ENCODE peak calls at places on chromosome 14, in nine cellular contexts. One of them, this sample, is unnamed. For H3K36me3, the result is how much of the 10 kb centered on the place peaks cover.

GRCh38 chr14:36973806-36974442 is 198.5 kb downstream of the SLC25A21 start:
- DNase-seq in upper lobe of left lung: no peak
- DNase-seq in brain microvascular endothelial cell: peak
- DNase-seq in heart left ventricle: no peak
- DNase-seq in IMR-90: peak
- DNase-seq in neuronal stem cell: no peak
- DNase-seq in HepG2: no peak
- DNase-seq in right atrium auricular region: no peak
- DNase-seq in PC-3: peak
- DNase-seq in this sample: no peak

GRCh38 chr14:28780843-28781503 is 14.4 kb downstream of the FOXG1 start:
- DNase-seq in IMR-90: no peak
- DNase-seq in upper lobe of left lung: no peak
- DNase-seq in HepG2: no peak
- DNase-seq in brain microvascular endothelial cell: no peak
- DNase-seq in PC-3: peak
- DNase-seq in neuronal stem cell: no peak
- DNase-seq in right atrium auricular region: no peak
- DNase-seq in heart left ventricle: no peak
- DNase-seq in this sample: no peak

GRCh38 chr14:72605096-72605920 is 288.6 kb downstream of the DPF3 start:
- DNase-seq in HepG2: no peak
- DNase-seq in IMR-90: no peak
- DNase-seq in right atrium auricular region: peak
- DNase-seq in upper lobe of left lung: no peak
- DNase-seq in brain microvascular endothelial cell: no peak
- DNase-seq in heart left ventricle: no peak
- DNase-seq in neuronal stem cell: no peak
- DNase-seq in PC-3: no peak
- DNase-seq in this sample: no peak

GRCh38 chr14:76267322-76268012 is 108.5 kb upstream of the ESRRB start:
- DNase-seq in HepG2: no peak
- DNase-seq in right atrium auricular region: peak
- DNase-seq in upper lobe of left lung: peak
- DNase-seq in neuronal stem cell: no peak
- DNase-seq in brain microvascular endothelial cell: peak
- DNase-seq in PC-3: no peak
- DNase-seq in heart left ventricle: peak
- DNase-seq in IMR-90: peak
- DNase-seq in this sample: no peak

GRCh38 chr14:100750762-100751699 is 24.3 kb downstream of the DLK1 start:
- DNase-seq in HepG2: peak
- DNase-seq in neuronal stem cell: no peak
- DNase-seq in PC-3: no peak
- DNase-seq in upper lobe of left lung: peak
- DNase-seq in brain microvascular endothelial cell: no peak
- DNase-seq in IMR-90: no peak
- DNase-seq in heart left ventricle: no peak
- DNase-seq in right atrium auricular region: no peak
- DNase-seq in this sample: no peak

GRCh38 chr14:79924583-79924982 is 286.7 kb downstream of the DIO2 start:
- DNase-seq in upper lobe of left lung: no peak
- DNase-seq in neuronal stem cell: no peak
- DNase-seq in HepG2: no peak
- DNase-seq in brain microvascular endothelial cell: no peak
- DNase-seq in PC-3: no peak
- DNase-seq in heart left ventricle: no peak
- DNase-seq in IMR-90: no peak
- DNase-seq in right atrium auricular region: no peak
- DNase-seq in this sample: no peak

GRCh38 chr14:93171366-93171765 is 13.3 kb downstream of the MOAP1 start:
- DNase-seq in upper lobe of left lung: no peak
- DNase-seq in brain microvascular endothelial cell: no peak
- DNase-seq in IMR-90: peak
- DNase-seq in neuronal stem cell: no peak
- DNase-seq in heart left ventricle: no peak
- DNase-seq in right atrium auricular region: no peak
- DNase-seq in HepG2: no peak
- DNase-seq in PC-3: peak
- DNase-seq in this sample: no peak

GRCh38 chr14:86654558-86655184 is 1124.7 kb downstream of the FLRT2 start:
- DNase-seq in HepG2: peak
- DNase-seq in heart left ventricle: peak
- DNase-seq in IMR-90: peak
- DNase-seq in right atrium auricular region: peak
- DNase-seq in neuronal stem cell: peak
- DNase-seq in upper lobe of left lung: peak
- DNase-seq in PC-3: peak
- DNase-seq in brain microvascular endothelial cell: peak
- DNase-seq in this sample: no peak

GRCh38 chr14:101917413-101918124 is 46.8 kb upstream of the DYNC1H1 start:
- DNase-seq in brain microvascular endothelial cell: no peak
- DNase-seq in neuronal stem cell: no peak
- DNase-seq in heart left ventricle: no peak
- DNase-seq in IMR-90: no peak
- DNase-seq in PC-3: no peak
- DNase-seq in right atrium auricular region: no peak
- DNase-seq in HepG2: no peak
- DNase-seq in upper lobe of left lung: no peak
- DNase-seq in this sample: no peak

GRCh38 chr14:26276757-26277156 is 321.1 kb downstream of the NOVA1 start:
- DNase-seq in heart left ventricle: no peak
- DNase-seq in IMR-90: no peak
- DNase-seq in right atrium auricular region: no peak
- DNase-seq in neuronal stem cell: peak
- DNase-seq in brain microvascular endothelial cell: no peak
- DNase-seq in HepG2: no peak
- DNase-seq in upper lobe of left lung: no peak
- DNase-seq in PC-3: peak
- DNase-seq in this sample: no peak

GRCh38 chr14:64266206-64266605 is 28.0 kb downstream of the ESR2 start:
- DNase-seq in neuronal stem cell: no peak
- DNase-seq in heart left ventricle: no peak
- DNase-seq in upper lobe of left lung: no peak
- DNase-seq in HepG2: no peak
- DNase-seq in brain microvascular endothelial cell: peak
- DNase-seq in IMR-90: peak
- DNase-seq in right atrium auricular region: no peak
- DNase-seq in PC-3: peak
- DNase-seq in this sample: no peak

GRCh38 chr14:55241673-55242072 is 29.5 kb upstream of the FBXO34 start:
- DNase-seq in neuronal stem cell: no peak
- DNase-seq in HepG2: no peak
- DNase-seq in upper lobe of left lung: no peak
- DNase-seq in IMR-90: no peak
- DNase-seq in PC-3: no peak
- DNase-seq in heart left ventricle: no peak
- DNase-seq in brain microvascular endothelial cell: no peak
- DNase-seq in right atrium auricular region: no peak
- DNase-seq in this sample: no peak

GRCh38 chr14:22646570-22647254 is 2.6 kb upstream of the OR6J1 start:
- DNase-seq in IMR-90: peak
- DNase-seq in right atrium auricular region: no peak
- DNase-seq in brain microvascular endothelial cell: no peak
- DNase-seq in heart left ventricle: no peak
- DNase-seq in upper lobe of left lung: no peak
- DNase-seq in neuronal stem cell: no peak
- DNase-seq in HepG2: no peak
- DNase-seq in PC-3: peak
- DNase-seq in this sample: no peak

GRCh38 chr14:91318911-91319310 is 74.4 kb upstream of the GPR68 start:
- DNase-seq in PC-3: no peak
- DNase-seq in neuronal stem cell: no peak
- DNase-seq in heart left ventricle: peak
- DNase-seq in upper lobe of left lung: no peak
- DNase-seq in right atrium auricular region: no peak
- DNase-seq in HepG2: no peak
- DNase-seq in brain microvascular endothelial cell: no peak
- DNase-seq in IMR-90: no peak
- DNase-seq in this sample: no peak

GRCh38 chr14:91317381-91318313 is 73.1 kb upstream of the GPR68 start:
- DNase-seq in HepG2: no peak
- DNase-seq in brain microvascular endothelial cell: no peak
- DNase-seq in neuronal stem cell: no peak
- DNase-seq in IMR-90: no peak
- DNase-seq in heart left ventricle: peak
- DNase-seq in upper lobe of left lung: peak
- DNase-seq in PC-3: peak
- DNase-seq in right atrium auricular region: peak
- DNase-seq in this sample: peak

GRCh38 chr14:91321131-91321530 is 76.6 kb upstream of the GPR68 start:
- DNase-seq in brain microvascular endothelial cell: no peak
- DNase-seq in neuronal stem cell: no peak
- DNase-seq in right atrium auricular region: no peak
- DNase-seq in upper lobe of left lung: no peak
- DNase-seq in PC-3: no peak
- DNase-seq in heart left ventricle: no peak
- DNase-seq in IMR-90: no peak
- DNase-seq in HepG2: no peak
- DNase-seq in this sample: no peak

GRCh38 chr14:91322623-91323022 is 78.1 kb upstream of the GPR68 start:
- DNase-seq in neuronal stem cell: no peak
- DNase-seq in heart left ventricle: no peak
- DNase-seq in brain microvascular endothelial cell: no peak
- DNase-seq in right atrium auricular region: no peak
- DNase-seq in PC-3: no peak
- DNase-seq in HepG2: no peak
- DNase-seq in IMR-90: no peak
- DNase-seq in upper lobe of left lung: no peak
- DNase-seq in this sample: no peak

GRCh38 chr14:91320266-91320665 is 75.8 kb upstream of the GPR68 start:
- DNase-seq in heart left ventricle: no peak
- DNase-seq in brain microvascular endothelial cell: no peak
- DNase-seq in IMR-90: no peak
- DNase-seq in PC-3: no peak
- DNase-seq in neuronal stem cell: no peak
- DNase-seq in HepG2: no peak
- DNase-seq in right atrium auricular region: no peak
- DNase-seq in upper lobe of left lung: no peak
- DNase-seq in this sample: no peak
- H3K36me3 ChIP-seq in heart left ventricle: under half
- H3K36me3 ChIP-seq in brain microvascular endothelial cell: under half
- H3K36me3 ChIP-seq in IMR-90: under half
- H3K36me3 ChIP-seq in PC-3: under half
- H3K36me3 ChIP-seq in neuronal stem cell: half or more
- H3K36me3 ChIP-seq in HepG2: under half
- H3K36me3 ChIP-seq in right atrium auricular region: under half
- H3K36me3 ChIP-seq in upper lobe of left lung: under half
- H3K36me3 ChIP-seq in this sample: half or more

DNA sequence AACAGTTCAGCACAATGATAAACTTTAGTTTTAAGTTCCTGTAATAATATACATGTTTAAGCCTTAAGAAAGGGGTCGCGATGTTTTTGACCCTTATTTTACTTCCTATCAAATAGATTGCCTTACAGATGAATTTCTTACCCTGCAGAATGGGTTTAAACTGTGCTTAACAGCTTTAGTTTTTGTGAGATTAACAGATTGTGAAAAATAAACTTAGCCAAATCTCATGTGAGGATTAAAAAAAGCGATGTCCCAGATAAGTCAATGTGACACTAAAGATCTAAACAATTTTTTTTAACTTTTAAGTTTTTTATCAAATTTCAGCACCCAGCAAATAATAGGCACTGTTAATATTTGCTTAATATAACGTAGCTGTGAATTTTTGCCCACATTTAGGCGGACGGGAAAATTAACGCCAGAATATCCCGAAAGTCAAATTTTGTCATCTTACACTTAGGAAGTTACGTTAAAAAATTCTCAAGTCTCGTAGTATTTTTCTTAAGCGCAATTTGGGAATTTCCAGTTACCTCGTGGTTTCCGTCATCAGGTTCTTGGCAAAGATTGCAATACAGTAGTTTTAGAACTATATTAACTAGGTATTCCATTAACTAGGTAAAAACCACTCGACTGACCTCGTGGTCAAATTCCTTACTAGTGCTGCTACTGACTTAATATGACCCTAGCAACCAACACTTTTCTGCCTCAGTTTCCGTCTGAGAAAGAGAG is 1.2 kb downstream of the HNRNPC start:
- DNase-seq in HepG2: no peak
- DNase-seq in upper lobe of left lung: peak
- DNase-seq in neuronal stem cell: no peak
- DNase-seq in PC-3: peak
- DNase-seq in right atrium auricular region: no peak
- DNase-seq in brain microvascular endothelial cell: no peak
- DNase-seq in IMR-90: peak
- DNase-seq in heart left ventricle: no peak
- DNase-seq in this sample: no peak
- H3K36me3 ChIP-seq in HepG2: under half
- H3K36me3 ChIP-seq in upper lobe of left lung: under half
- H3K36me3 ChIP-seq in neuronal stem cell: half or more
- H3K36me3 ChIP-seq in PC-3: half or more
- H3K36me3 ChIP-seq in right atrium auricular region: under half
- H3K36me3 ChIP-seq in brain microvascular endothelial cell: under half
- H3K36me3 ChIP-seq in IMR-90: under half
- H3K36me3 ChIP-seq in heart left ventricle: under half
- H3K36me3 ChIP-seq in this sample: under half

GRCh38 chr14:32472512-32473472 is 143.7 kb downstream of the AKAP6 start:
- DNase-seq in HepG2: peak
- DNase-seq in IMR-90: peak
- DNase-seq in upper lobe of left lung: no peak
- DNase-seq in brain microvascular endothelial cell: peak
- DNase-seq in heart left ventricle: peak
- DNase-seq in PC-3: peak
- DNase-seq in right atrium auricular region: no peak
- DNase-seq in neuronal stem cell: no peak
- DNase-seq in this sample: no peak
- H3K36me3 ChIP-seq in HepG2: under half
- H3K36me3 ChIP-seq in IMR-90: under half
- H3K36me3 ChIP-seq in upper lobe of left lung: under half
- H3K36me3 ChIP-seq in brain microvascular endothelial cell: under half
- H3K36me3 ChIP-seq in heart left ventricle: under half
- H3K36me3 ChIP-seq in PC-3: under half
- H3K36me3 ChIP-seq in right atrium auricular region: under half
- H3K36me3 ChIP-seq in neuronal stem cell: under half
- H3K36me3 ChIP-seq in this sample: under half

GRCh38 chr14:74568380-74568649 is 43.7 kb downstream of the LTBP2 start:
- DNase-seq in brain microvascular endothelial cell: no peak
- DNase-seq in PC-3: no peak
- DNase-seq in neuronal stem cell: no peak
- DNase-seq in heart left ventricle: no peak
- DNase-seq in upper lobe of left lung: no peak
- DNase-seq in IMR-90: no peak
- DNase-seq in HepG2: no peak
- DNase-seq in right atrium auricular region: no peak
- DNase-seq in this sample: no peak
- H3K36me3 ChIP-seq in brain microvascular endothelial cell: under half
- H3K36me3 ChIP-seq in PC-3: under half
- H3K36me3 ChIP-seq in neuronal stem cell: under half
- H3K36me3 ChIP-seq in heart left ventricle: under half
- H3K36me3 ChIP-seq in upper lobe of left lung: under half
- H3K36me3 ChIP-seq in IMR-90: under half
- H3K36me3 ChIP-seq in HepG2: under half
- H3K36me3 ChIP-seq in right atrium auricular region: under half
- H3K36me3 ChIP-seq in this sample: under half

DNA sequence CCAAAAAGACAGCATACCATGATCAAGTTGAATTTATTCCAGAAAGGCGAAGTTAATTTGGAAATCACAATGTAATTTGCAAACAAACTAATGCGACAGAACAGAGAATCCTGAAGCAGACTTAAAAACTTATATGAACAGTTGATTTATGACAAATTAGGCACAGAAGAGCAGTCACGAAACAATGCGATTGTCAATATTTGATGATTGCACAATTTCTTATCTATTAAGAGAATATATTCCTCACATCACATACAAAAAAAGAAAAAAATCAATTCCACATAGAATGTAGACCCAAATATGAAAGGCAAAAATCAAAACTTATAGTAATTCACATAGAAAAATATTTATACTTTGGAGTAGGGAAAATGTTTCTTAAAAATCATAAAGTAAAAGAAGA is 28.9 kb downstream of the COX16 start:
- DNase-seq in brain microvascular endothelial cell: no peak
- DNase-seq in upper lobe of left lung: no peak
- DNase-seq in PC-3: no peak
- DNase-seq in right atrium auricular region: no peak
- DNase-seq in IMR-90: no peak
- DNase-seq in heart left ventricle: no peak
- DNase-seq in neuronal stem cell: no peak
- DNase-seq in HepG2: no peak
- DNase-seq in this sample: no peak
- H3K36me3 ChIP-seq in brain microvascular endothelial cell: under half
- H3K36me3 ChIP-seq in upper lobe of left lung: under half
- H3K36me3 ChIP-seq in PC-3: under half
- H3K36me3 ChIP-seq in right atrium auricular region: under half
- H3K36me3 ChIP-seq in IMR-90: under half
- H3K36me3 ChIP-seq in heart left ventricle: half or more
- H3K36me3 ChIP-seq in neuronal stem cell: half or more
- H3K36me3 ChIP-seq in HepG2: under half
- H3K36me3 ChIP-seq in this sample: under half